ENCODE peak calls at places on chromosomes 12 and 14, in six cellular contexts. I is activated naive CD4-positive, alpha-beta T cell; U is WTC11; E is T-cell; K is fibroblast of pulmonary artery; F is heart right ventricle. H is an unnamed sample.

GRCh38 chr14:58731465-58732330 is 93.9 kb downstream of the DACT1 start:
- DNase-seq in I (no peak), U (no peak), F (no peak), E (no peak), K (peak; percentile 97), H (no peak)

GRCh38 chr14:100027771-100028490 is 37.3 kb upstream of the EVL start:
- DNase-seq in E (no peak), U (no peak), K (no peak), I (no peak), F (no peak), H (no peak)

GRCh38 chr12:20270557-20270956 is 97.8 kb upstream of the PDE3A start:
- DNase-seq in F (no peak), K (no peak), U (no peak), E (no peak), I (no peak), H (no peak)

GRCh38 chr12:68871899-68872298 is 61.1 kb downstream of the CPM start:
- DNase-seq in F (no peak), E (no peak), U (peak; percentile 23), K (peak; percentile 60), I (no peak), H (no peak)

GRCh38 chr12:34400423-34400881 is 378.2 kb downstream of the ALG10 start:
- DNase-seq in E (no peak), K (no peak), F (no peak), U (no peak), I (no peak), H (no peak)

GRCh38 chr12:128784030-128784770 is 39.6 kb downstream of the SLC15A4 start:
- DNase-seq in E (no peak), F (no peak), K (peak; percentile 4), I (no peak), U (no peak), H (no peak)

GRCh38 chr14:65070710-65071033 is 31.6 kb downstream of the MAX start:
- DNase-seq in U (no peak), E (no peak), K (no peak), I (no peak), F (no peak), H (no peak)

GRCh38 chr12:106429636-106430035 is 72.1 kb downstream of the POLR3B start:
- DNase-seq in F (no peak), U (no peak), I (no peak), E (no peak), K (peak; percentile 42), H (no peak)

GRCh38 chr12:85186236-85186635 is 93.8 kb upstream of the ALX1 start:
- DNase-seq in I (no peak), F (no peak), E (no peak), U (no peak), K (no peak), H (no peak)

GRCh38 chr14:22850944-22851790 is 14.8 kb downstream of the MMP14 start:
- DNase-seq in E (no peak), U (no peak), K (peak; percentile 95), F (peak; percentile 92), I (no peak), H (no peak)

GRCh38 chr12:27336254-27336653 is 3.6 kb downstream of the BMAL2 start:
- DNase-seq in I (no peak), E (no peak), F (no peak), K (no peak), U (no peak), H (no peak)

GRCh38 chr14:22266141-22266442 is 322.9 kb downstream of the DAD1 start:
- DNase-seq in K (no peak), E (no peak), F (no peak), U (no peak), I (no peak), H (no peak)

GRCh38 chr12:123099556-123100192 is 51.2 kb downstream of the PITPNM2 start:
- DNase-seq in E (no peak), I (no peak), F (no peak), K (no peak), U (no peak), H (no peak)

GRCh38 chr12:32671930-32672785 is 6.9 kb upstream of the DNM1L start:
- DNase-seq in K (peak; percentile 87), E (no peak), F (peak; percentile 60), I (no peak), U (no peak), H (no peak)

H was measured in nucleus accumbens.